ENCODE peak calls at places on chromosomes 1 and 21, in six cellular contexts. T is HuH-7.5, H is kidney glomerular epithelial cell, W is SW480, R is activated B cell treated with CpG ODN at 0.5 μM for 24 hours, X is LoVo. F is an unnamed sample.

GRCh38 chr21:38993561-38993960 is 187.8 kb downstream of the ETS2 start:
- DNase-seq in T (no peak), H (peak), W (no peak), R (no peak), X (peak), F (peak)

GRCh38 chr21:35028451-35028757 is 20.7 kb downstream of the RUNX1 start:
- DNase-seq in T (no peak), H (no peak), W (no peak), R (no peak), X (no peak), F (no peak)

GRCh38 chr1:19062258-19063029 is 106.0 kb upstream of the IFFO2 start:
- DNase-seq in T (no peak), H (no peak), W (peak), R (no peak), X (peak), F (no peak)

GRCh38 chr1:57843760-57844159 is 419.9 kb upstream of the DAB1 start:
- DNase-seq in T (no peak), H (no peak), W (no peak), R (no peak), X (no peak), F (no peak)

GRCh38 chr1:30929135-30929889 is 20.8 kb upstream of the SDC3 start:
- DNase-seq in T (no peak), H (peak), W (peak), R (no peak), X (peak), F (no peak)

GRCh38 chr1:2968471-2968881 is 52.8 kb upstream of the ACTRT2 start:
- DNase-seq in T (no peak), H (no peak), W (no peak), R (no peak), X (no peak), F (no peak)

GRCh38 chr1:96329121-96329520 is 392.5 kb upstream of the PTBP2 start:
- DNase-seq in T (no peak), H (no peak), W (no peak), R (no peak), X (no peak), F (no peak)

GRCh38 chr1:156721131-156721924 is 6.9 kb upstream of the METTL25B start:
- DNase-seq in T (no peak), H (no peak), W (no peak), R (no peak), X (no peak), F (no peak)

GRCh38 chr1:232562855-232563510 is 67.0 kb downstream of the SIPA1L2 start:
- DNase-seq in T (no peak), H (no peak), W (no peak), R (no peak), X (no peak), F (no peak)

GRCh38 chr1:75908717-75909152 is 23.5 kb downstream of the ASB17 start:
- DNase-seq in T (peak), H (peak), W (peak), R (no peak), X (peak), F (peak)

GRCh38 chr21:31358148-31358547 is 14.1 kb upstream of the TIAM1 start:
- DNase-seq in T (no peak), H (no peak), W (no peak), R (no peak), X (no peak), F (no peak)

GRCh38 chr1:115665319-115665718 is 23.5 kb downstream of the VANGL1 start:
- DNase-seq in T (no peak), H (no peak), W (peak), R (no peak), X (peak), F (no peak)

GRCh38 chr1:28887418-28887834 is 26.9 kb upstream of the EPB41 start:
- DNase-seq in T (no peak), H (no peak), W (no peak), R (peak), X (no peak), F (no peak)